ENCODE peak calls at places on chromosomes 13 and 19, in six cellular contexts. D is GM20000; E is NCI-H82; J is T-helper 1 cell; C is effector memory CD4-positive, alpha-beta T cell; Z is activated naive CD8-positive, alpha-beta T cell treated with anti-CD3 and anti-CD28 coated beads for 36 hours. Y is an unnamed sample.

GRCh38 chr19:11261902-11262839 is at the start of gene DOCK6:
- DNase-seq in D (peak), E (no peak), J (no peak), C (no peak), Z (peak), Y (no peak)

GRCh38 chr19:55311397-55311796 is 13.7 kb downstream of the TMEM150B start:
- DNase-seq in D (no peak), E (no peak), J (no peak), C (no peak), Z (no peak), Y (no peak)

GRCh38 chr13:102261809-102262208 is 140.0 kb downstream of the FGF14 start:
- DNase-seq in D (no peak), E (peak), J (no peak), C (no peak), Z (no peak), Y (no peak)

GRCh38 chr13:81487151-81487550 is 1146.2 kb upstream of the SPRY2 start:
- DNase-seq in D (no peak), E (peak), J (no peak), C (no peak), Z (no peak), Y (peak)

GRCh38 chr13:36157475-36157874 is 26.3 kb upstream of the DCLK1 start:
- DNase-seq in D (no peak), E (no peak), J (no peak), C (no peak), Z (no peak), Y (no peak)

GRCh38 chr13:63492604-63493003 is 2077.0 kb upstream of the PCDH20 start:
- DNase-seq in D (no peak), E (no peak), J (no peak), C (no peak), Z (no peak), Y (no peak)

GRCh38 chr13:24087611-24088235 is 72.8 kb upstream of the SPATA13 start:
- DNase-seq in D (no peak), E (no peak), J (no peak), C (no peak), Z (no peak), Y (no peak)

GRCh38 chr19:46579286-46579944 is 21.7 kb upstream of the CALM3 start:
- DNase-seq in D (peak), E (peak), J (no peak), C (no peak), Z (peak), Y (no peak)

GRCh38 chr13:36680918-36681317 is 7.1 kb downstream of the SERTM1 start:
- DNase-seq in D (no peak), E (no peak), J (no peak), C (no peak), Z (no peak), Y (no peak)

GRCh38 chr13:101339202-101339601 is 77.1 kb downstream of the NALCN start:
- DNase-seq in D (no peak), E (no peak), J (no peak), C (no peak), Z (no peak), Y (no peak)

GRCh38 chr13:24709186-24709913 is 29.1 kb downstream of the ATP12A start:
- DNase-seq in D (peak), E (no peak), J (peak), C (peak), Z (peak), Y (no peak)

GRCh38 chr13:97749174-97749573 is 204.3 kb upstream of the IPO5 start:
- DNase-seq in D (no peak), E (peak), J (no peak), C (no peak), Z (no peak), Y (no peak)

GRCh38 chr13:40152145-40152544 is 496.7 kb downstream of the COG6 start:
- DNase-seq in D (no peak), E (no peak), J (no peak), C (no peak), Z (no peak), Y (no peak)

GRCh38 chr19:41893899-41894298 is 10.9 kb downstream of the ARHGEF1 start:
- DNase-seq in D (no peak), E (peak), J (peak), C (no peak), Z (no peak), Y (no peak)

GRCh38 chr19:15891434-15891833 is 6.4 kb downstream of the CYP4F2 start:
- DNase-seq in D (no peak), E (no peak), J (no peak), C (no peak), Z (no peak), Y (no peak)

GRCh38 chr13:40082644-40083043 is 427.2 kb downstream of the COG6 start:
- DNase-seq in D (no peak), E (no peak), J (no peak), C (no peak), Z (no peak), Y (no peak)

GRCh38 chr13:66139701-66140100 is 1090.4 kb downstream of the PCDH9 start:
- DNase-seq in D (no peak), E (no peak), J (no peak), C (no peak), Z (no peak), Y (no peak)

GRCh38 chr13:113151745-113152707 is 6.4 kb upstream of the PROZ start:
- DNase-seq in D (peak), E (peak), J (no peak), C (no peak), Z (no peak), Y (no peak)

GRCh38 chr19:43759515-43759914 is 4.8 kb upstream of the SMG9 start:
- DNase-seq in D (no peak), E (no peak), J (no peak), C (no peak), Z (no peak), Y (no peak)

GRCh38 chr13:67314405-67314804 is 84.3 kb upstream of the PCDH9 start:
- DNase-seq in D (no peak), E (no peak), J (no peak), C (no peak), Z (no peak), Y (no peak)

GRCh38 chr13:63481334-63481733 is 2065.7 kb upstream of the PCDH20 start:
- DNase-seq in D (no peak), E (peak), J (no peak), C (no peak), Z (no peak), Y (no peak)

GRCh38 chr13:42547615-42548014 is 26.3 kb upstream of the TNFSF11 start:
- DNase-seq in D (no peak), E (no peak), J (peak), C (no peak), Z (no peak), Y (no peak)

GRCh38 chr13:28499579-28499978 is 4.7 kb upstream of the FLT1 start:
- DNase-seq in D (no peak), E (no peak), J (no peak), C (no peak), Z (no peak), Y (no peak)

GRCh38 chr19:23440207-23440606 is 44.9 kb upstream of the ZNF91 start:
- DNase-seq in D (no peak), E (peak), J (no peak), C (no peak), Z (no peak), Y (no peak)

GRCh38 chr13:60094385-60095088 is 69.2 kb downstream of the DIAPH3 start:
- DNase-seq in D (no peak), E (no peak), J (no peak), C (no peak), Z (no peak), Y (no peak)

GRCh38 chr19:19539738-19540703 is 2.0 kb downstream of the CILP2 start:
- DNase-seq in D (peak), E (peak), J (peak), C (peak), Z (peak), Y (no peak)

GRCh38 chr19:14409157-14410053 is 9.7 kb downstream of the DDX39A start:
- DNase-seq in D (no peak), E (no peak), J (no peak), C (no peak), Z (no peak), Y (no peak)

GRCh38 chr13:50829896-50830295 is 13.6 kb downstream of the DLEU7 start:
- DNase-seq in D (no peak), E (no peak), J (no peak), C (no peak), Z (no peak), Y (no peak)

GRCh38 chr19:55116232-55117062 is 990 bp downstream of the PPP1R12C start:
- DNase-seq in D (peak), E (peak), J (peak), C (peak), Z (peak), Y (no peak)

GRCh38 chr19:49887653-49888477 is 8.8 kb downstream of the IL4I1 start:
- DNase-seq in D (no peak), E (peak), J (no peak), C (no peak), Z (no peak), Y (no peak)

GRCh38 chr19:11324079-11324661 is 15.3 kb downstream of the RAB3D start:
- DNase-seq in D (peak), E (no peak), J (peak), C (no peak), Z (peak), Y (no peak)

GRCh38 chr19:49712397-49712859 is 21.5 kb downstream of the CPT1C start:
- DNase-seq in D (no peak), E (peak), J (no peak), C (no peak), Z (no peak), Y (no peak)